ENCODE peak calls at places on chromosomes 1 and 21, in seven cellular contexts. One of them, this sample, is unnamed.
A peak's percentile ranks its signal among the peaks of the same experiment; 100 is the strongest.

GRCh38 chr1:11488201-11488770 is 9.3 kb downstream of the DISP3 start:
- DNase-seq in MG63: no peak
- DNase-seq in heart left ventricle: no peak
- DNase-seq in A549: no peak
- DNase-seq in SK-N-MC: no peak
- DNase-seq in upper lobe of right lung: no peak
- DNase-seq in kidney: no peak
- DNase-seq in this sample: no peak

GRCh38 chr21:44093761-44094160 is 13.4 kb upstream of the PWP2 start:
- DNase-seq in MG63: no peak
- DNase-seq in heart left ventricle: peak; percentile 7
- DNase-seq in A549: no peak
- DNase-seq in SK-N-MC: no peak
- DNase-seq in upper lobe of right lung: peak; percentile 42
- DNase-seq in kidney: no peak
- DNase-seq in this sample: no peak

GRCh38 chr1:193705473-193706074 is 519.2 kb upstream of the B3GALT2 start:
- DNase-seq in MG63: peak; percentile 61
- DNase-seq in heart left ventricle: no peak
- DNase-seq in A549: no peak
- DNase-seq in SK-N-MC: no peak
- DNase-seq in upper lobe of right lung: no peak
- DNase-seq in kidney: no peak
- DNase-seq in this sample: no peak

GRCh38 chr21:29343517-29343916 is 44.8 kb downstream of the BACH1 start:
- DNase-seq in MG63: peak; percentile 70
- DNase-seq in heart left ventricle: no peak
- DNase-seq in A549: no peak
- DNase-seq in SK-N-MC: no peak
- DNase-seq in upper lobe of right lung: no peak
- DNase-seq in kidney: no peak
- DNase-seq in this sample: no peak

GRCh38 chr1:239763850-239764249 is 327.8 kb upstream of the FMN2 start:
- DNase-seq in MG63: no peak
- DNase-seq in heart left ventricle: no peak
- DNase-seq in A549: peak; percentile 5
- DNase-seq in SK-N-MC: no peak
- DNase-seq in upper lobe of right lung: no peak
- DNase-seq in kidney: no peak
- DNase-seq in this sample: no peak

GRCh38 chr1:191453487-191453886 is 704.8 kb upstream of the RGS18 start:
- DNase-seq in MG63: no peak
- DNase-seq in heart left ventricle: no peak
- DNase-seq in A549: no peak
- DNase-seq in SK-N-MC: no peak
- DNase-seq in upper lobe of right lung: no peak
- DNase-seq in kidney: no peak
- DNase-seq in this sample: no peak

GRCh38 chr1:10378071-10378841 is 20.6 kb upstream of the PGD start:
- DNase-seq in MG63: no peak
- DNase-seq in heart left ventricle: peak; percentile 31
- DNase-seq in A549: peak; percentile 94
- DNase-seq in SK-N-MC: no peak
- DNase-seq in upper lobe of right lung: peak; percentile 77
- DNase-seq in kidney: peak; percentile 78
- DNase-seq in this sample: peak; percentile 14

GRCh38 chr1:169601096-169601881 is 15.0 kb upstream of the F5 start:
- DNase-seq in MG63: no peak
- DNase-seq in heart left ventricle: no peak
- DNase-seq in A549: peak; percentile 29
- DNase-seq in SK-N-MC: no peak
- DNase-seq in upper lobe of right lung: no peak
- DNase-seq in kidney: no peak
- DNase-seq in this sample: peak; percentile 17

GRCh38 chr1:224923726-224924125 is 5.7 kb upstream of the DNAH14 start:
- DNase-seq in MG63: no peak
- DNase-seq in heart left ventricle: no peak
- DNase-seq in A549: no peak
- DNase-seq in SK-N-MC: no peak
- DNase-seq in upper lobe of right lung: no peak
- DNase-seq in kidney: no peak
- DNase-seq in this sample: no peak

GRCh38 chr1:172273668-172274396 is 146.7 kb upstream of the C1orf105 start:
- DNase-seq in MG63: no peak
- DNase-seq in heart left ventricle: no peak
- DNase-seq in A549: no peak
- DNase-seq in SK-N-MC: no peak
- DNase-seq in upper lobe of right lung: no peak
- DNase-seq in kidney: no peak
- DNase-seq in this sample: no peak

GRCh38 chr1:94648225-94649007 is 106.9 kb upstream of the F3 start:
- DNase-seq in MG63: peak; percentile 12
- DNase-seq in heart left ventricle: no peak
- DNase-seq in A549: no peak
- DNase-seq in SK-N-MC: no peak
- DNase-seq in upper lobe of right lung: peak; percentile 69
- DNase-seq in kidney: peak; percentile 88
- DNase-seq in this sample: peak; percentile 98

GRCh38 chr1:162145280-162145965 is 75.9 kb downstream of the NOS1AP start:
- DNase-seq in MG63: no peak
- DNase-seq in heart left ventricle: no peak
- DNase-seq in A549: no peak
- DNase-seq in SK-N-MC: no peak
- DNase-seq in upper lobe of right lung: no peak
- DNase-seq in kidney: no peak
- DNase-seq in this sample: no peak

GRCh38 chr1:27001570-27002360 is 8.3 kb downstream of the TRNP1 start:
- DNase-seq in MG63: no peak
- DNase-seq in heart left ventricle: peak; percentile 58
- DNase-seq in A549: peak; percentile 75
- DNase-seq in SK-N-MC: no peak
- DNase-seq in upper lobe of right lung: peak; percentile 76
- DNase-seq in kidney: no peak
- DNase-seq in this sample: peak; percentile 94

GRCh38 chr1:201016943-201017827 is 6.3 kb downstream of the KIF21B start:
- DNase-seq in MG63: no peak
- DNase-seq in heart left ventricle: no peak
- DNase-seq in A549: no peak
- DNase-seq in SK-N-MC: no peak
- DNase-seq in upper lobe of right lung: peak; percentile 59
- DNase-seq in kidney: peak; percentile 66
- DNase-seq in this sample: no peak

GRCh38 chr21:21614966-21615365 is 616.8 kb downstream of the NCAM2 start:
- DNase-seq in MG63: no peak
- DNase-seq in heart left ventricle: no peak
- DNase-seq in A549: no peak
- DNase-seq in SK-N-MC: no peak
- DNase-seq in upper lobe of right lung: no peak
- DNase-seq in kidney: no peak
- DNase-seq in this sample: no peak

GRCh38 chr1:60425528-60425927 is 352.0 kb upstream of the C1orf87 start:
- DNase-seq in MG63: no peak
- DNase-seq in heart left ventricle: no peak
- DNase-seq in A549: no peak
- DNase-seq in SK-N-MC: no peak
- DNase-seq in upper lobe of right lung: no peak
- DNase-seq in kidney: no peak
- DNase-seq in this sample: no peak

GRCh38 chr21:45407629-45408247 is 2.8 kb downstream of the COL18A1 start:
- DNase-seq in MG63: no peak
- DNase-seq in heart left ventricle: no peak
- DNase-seq in A549: no peak
- DNase-seq in SK-N-MC: no peak
- DNase-seq in upper lobe of right lung: no peak
- DNase-seq in kidney: peak; percentile 61
- DNase-seq in this sample: no peak

GRCh38 chr1:176522310-176522846 is 59.4 kb downstream of the PAPPA2 start:
- DNase-seq in MG63: no peak
- DNase-seq in heart left ventricle: no peak
- DNase-seq in A549: no peak
- DNase-seq in SK-N-MC: no peak
- DNase-seq in upper lobe of right lung: no peak
- DNase-seq in kidney: no peak
- DNase-seq in this sample: peak; percentile 1

GRCh38 chr1:194338241-194338948 is 1152.0 kb upstream of the B3GALT2 start:
- DNase-seq in MG63: no peak
- DNase-seq in heart left ventricle: no peak
- DNase-seq in A549: no peak
- DNase-seq in SK-N-MC: no peak
- DNase-seq in upper lobe of right lung: no peak
- DNase-seq in kidney: no peak
- DNase-seq in this sample: peak; percentile 31

GRCh38 chr1:184418955-184419733 is 32.3 kb downstream of the C1orf21 start:
- DNase-seq in MG63: peak; percentile 19
- DNase-seq in heart left ventricle: no peak
- DNase-seq in A549: no peak
- DNase-seq in SK-N-MC: no peak
- DNase-seq in upper lobe of right lung: no peak
- DNase-seq in kidney: no peak
- DNase-seq in this sample: peak; percentile 90

GRCh38 chr1:103250441-103250861 is 142.1 kb upstream of the COL11A1 start:
- DNase-seq in MG63: no peak
- DNase-seq in heart left ventricle: no peak
- DNase-seq in A549: peak; percentile 59
- DNase-seq in SK-N-MC: no peak
- DNase-seq in upper lobe of right lung: no peak
- DNase-seq in kidney: no peak
- DNase-seq in this sample: no peak

GRCh38 chr1:77197351-77197750 is 21.9 kb downstream of the PIGK start:
- DNase-seq in MG63: no peak
- DNase-seq in heart left ventricle: no peak
- DNase-seq in A549: no peak
- DNase-seq in SK-N-MC: no peak
- DNase-seq in upper lobe of right lung: no peak
- DNase-seq in kidney: no peak
- DNase-seq in this sample: no peak

GRCh38 chr1:223258751-223259177 is 105.2 kb downstream of the SUSD4 start:
- DNase-seq in MG63: peak; percentile 66
- DNase-seq in heart left ventricle: no peak
- DNase-seq in A549: peak; percentile 80
- DNase-seq in SK-N-MC: no peak
- DNase-seq in upper lobe of right lung: no peak
- DNase-seq in kidney: no peak
- DNase-seq in this sample: peak; percentile 77

GRCh38 chr1:178091986-178092745 is 1.7 kb upstream of the RASAL2 start:
- DNase-seq in MG63: peak; percentile 29
- DNase-seq in heart left ventricle: no peak
- DNase-seq in A549: no peak
- DNase-seq in SK-N-MC: no peak
- DNase-seq in upper lobe of right lung: no peak
- DNase-seq in kidney: no peak
- DNase-seq in this sample: peak; percentile 54

GRCh38 chr1:87330954-87331318 is 2.3 kb downstream of the LMO4 start:
- DNase-seq in MG63: no peak
- DNase-seq in heart left ventricle: no peak
- DNase-seq in A549: no peak
- DNase-seq in SK-N-MC: no peak
- DNase-seq in upper lobe of right lung: no peak
- DNase-seq in kidney: no peak
- DNase-seq in this sample: no peak

GRCh38 chr1:221766210-221766609 is 24.3 kb upstream of the DUSP10 start:
- DNase-seq in MG63: no peak
- DNase-seq in heart left ventricle: no peak
- DNase-seq in A549: no peak
- DNase-seq in SK-N-MC: no peak
- DNase-seq in upper lobe of right lung: no peak
- DNase-seq in kidney: no peak
- DNase-seq in this sample: no peak

GRCh38 chr1:53038565-53038964 is 23.4 kb upstream of the PODN start:
- DNase-seq in MG63: no peak
- DNase-seq in heart left ventricle: no peak
- DNase-seq in A549: no peak
- DNase-seq in SK-N-MC: no peak
- DNase-seq in upper lobe of right lung: no peak
- DNase-seq in kidney: no peak
- DNase-seq in this sample: no peak

GRCh38 chr1:14862114-14862513 is 263.6 kb downstream of the KAZN start:
- DNase-seq in MG63: no peak
- DNase-seq in heart left ventricle: no peak
- DNase-seq in A549: no peak
- DNase-seq in SK-N-MC: no peak
- DNase-seq in upper lobe of right lung: no peak
- DNase-seq in kidney: no peak
- DNase-seq in this sample: no peak

GRCh38 chr21:33945652-33946270 is 30.2 kb upstream of the ATP5PO start:
- DNase-seq in MG63: no peak
- DNase-seq in heart left ventricle: no peak
- DNase-seq in A549: no peak
- DNase-seq in SK-N-MC: no peak
- DNase-seq in upper lobe of right lung: no peak
- DNase-seq in kidney: no peak
- DNase-seq in this sample: peak; percentile 71

GRCh38 chr21:23083242-23083641 is 2085.0 kb downstream of the NCAM2 start:
- DNase-seq in MG63: no peak
- DNase-seq in heart left ventricle: no peak
- DNase-seq in A549: no peak
- DNase-seq in SK-N-MC: no peak
- DNase-seq in upper lobe of right lung: no peak
- DNase-seq in kidney: no peak
- DNase-seq in this sample: no peak
- H3K9me3 ChIP-seq in MG63: no peaks in the 10 kb centered on the region
- H3K9me3 ChIP-seq in heart left ventricle: no peaks in the 10 kb centered on the region
- H3K9me3 ChIP-seq in A549: no peaks in the 10 kb centered on the region
- H3K9me3 ChIP-seq in SK-N-MC: peaks cover 4% of the 10 kb centered on the region
- H3K9me3 ChIP-seq in upper lobe of right lung: no peaks in the 10 kb centered on the region
- H3K9me3 ChIP-seq in kidney: no peaks in the 10 kb centered on the region
- H3K9me3 ChIP-seq in this sample: peaks cover 7% of the 10 kb centered on the region

GRCh38 chr1:175294179-175294756 is 101.7 kb upstream of the KIAA0040 start:
- DNase-seq in MG63: no peak
- DNase-seq in heart left ventricle: no peak
- DNase-seq in A549: no peak
- DNase-seq in SK-N-MC: no peak
- DNase-seq in upper lobe of right lung: no peak
- DNase-seq in kidney: no peak
- DNase-seq in this sample: no peak
- H3K9me3 ChIP-seq in MG63: no peaks in the 10 kb centered on the region
- H3K9me3 ChIP-seq in heart left ventricle: no peaks in the 10 kb centered on the region
- H3K9me3 ChIP-seq in A549: no peaks in the 10 kb centered on the region
- H3K9me3 ChIP-seq in SK-N-MC: peaks cover 3% of the 10 kb centered on the region
- H3K9me3 ChIP-seq in upper lobe of right lung: no peaks in the 10 kb centered on the region
- H3K9me3 ChIP-seq in kidney: no peaks in the 10 kb centered on the region
- H3K9me3 ChIP-seq in this sample: no peaks in the 10 kb centered on the region

GRCh38 chr1:247146671-247147070 is 25.1 kb downstream of the ZNF124 start:
- DNase-seq in MG63: no peak
- DNase-seq in heart left ventricle: no peak
- DNase-seq in A549: no peak
- DNase-seq in SK-N-MC: no peak
- DNase-seq in upper lobe of right lung: no peak
- DNase-seq in kidney: no peak
- DNase-seq in this sample: no peak
- H3K9me3 ChIP-seq in MG63: peaks cover 45% of the 10 kb centered on the region
- H3K9me3 ChIP-seq in heart left ventricle: no peaks in the 10 kb centered on the region
- H3K9me3 ChIP-seq in A549: peaks cover 92% of the 10 kb centered on the region
- H3K9me3 ChIP-seq in SK-N-MC: peaks cover 38% of the 10 kb centered on the region
- H3K9me3 ChIP-seq in upper lobe of right lung: peaks cover 61% of the 10 kb centered on the region
- H3K9me3 ChIP-seq in kidney: peaks cover 60% of the 10 kb centered on the region
- H3K9me3 ChIP-seq in this sample: peaks cover 47% of the 10 kb centered on the region

DNA sequence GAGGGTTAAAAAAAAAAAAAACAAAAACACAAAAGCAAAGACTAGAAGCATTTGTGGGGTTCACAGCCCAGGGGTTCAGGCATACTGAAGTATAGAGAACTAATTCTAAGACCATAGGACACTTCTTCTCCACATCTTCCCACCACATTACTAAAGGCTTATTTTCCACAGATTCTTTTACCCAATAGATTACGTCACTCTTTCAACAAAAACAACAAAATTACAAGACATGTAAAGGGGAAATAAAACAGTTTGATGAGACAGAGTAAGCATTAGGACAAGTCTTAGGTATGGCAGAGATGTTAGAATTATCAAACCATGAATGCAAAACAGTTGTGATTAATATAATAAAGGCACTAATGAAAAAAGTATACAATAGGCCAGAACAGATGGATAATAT is 2013.7 kb downstream of the MRPL39 start:
- DNase-seq in MG63: no peak
- DNase-seq in heart left ventricle: no peak
- DNase-seq in A549: no peak
- DNase-seq in SK-N-MC: no peak
- DNase-seq in upper lobe of right lung: no peak
- DNase-seq in kidney: no peak
- DNase-seq in this sample: no peak
- H3K9me3 ChIP-seq in MG63: no peaks in the 10 kb centered on the region
- H3K9me3 ChIP-seq in heart left ventricle: no peaks in the 10 kb centered on the region
- H3K9me3 ChIP-seq in A549: no peaks in the 10 kb centered on the region
- H3K9me3 ChIP-seq in SK-N-MC: no peaks in the 10 kb centered on the region
- H3K9me3 ChIP-seq in upper lobe of right lung: no peaks in the 10 kb centered on the region
- H3K9me3 ChIP-seq in kidney: no peaks in the 10 kb centered on the region
- H3K9me3 ChIP-seq in this sample: peaks cover 14% of the 10 kb centered on the region

This sample was measured in mammary epithelial cell.